ENCODE peak calls at places on chromosomes 4 and X, in five cellular contexts. One of them, this sample, is unnamed.
A peak's percentile ranks its signal among the peaks of the same experiment; 100 is the strongest.

GRCh38 chrX:9440116-9440844 is 24.6 kb upstream of the TBL1X start:
- DNase-seq in neural crest cell: no peak
- DNase-seq in mesothelial cell of epicardium: no peak
- DNase-seq in fibroblast of the aortic adventitia: no peak
- DNase-seq in AG04450: no peak
- DNase-seq in this sample: no peak

GRCh38 chr4:148238797-148239196 is 203.4 kb downstream of the NR3C2 start:
- DNase-seq in AG04450: no peak
- DNase-seq in neural crest cell: no peak
- DNase-seq in fibroblast of the aortic adventitia: no peak
- DNase-seq in mesothelial cell of epicardium: no peak
- DNase-seq in this sample: no peak

GRCh38 chrX:69154051-69154450 is 11.2 kb downstream of the PJA1 start:
- DNase-seq in AG04450: no peak
- DNase-seq in fibroblast of the aortic adventitia: no peak
- DNase-seq in mesothelial cell of epicardium: no peak
- DNase-seq in neural crest cell: no peak
- DNase-seq in this sample: no peak

GRCh38 chr4:70703695-70704332 is 15.5 kb downstream of the UTP3 start:
- DNase-seq in fibroblast of the aortic adventitia: peak; percentile 68
- DNase-seq in AG04450: peak; percentile 51
- DNase-seq in neural crest cell: no peak
- DNase-seq in mesothelial cell of epicardium: no peak
- DNase-seq in this sample: no peak

GRCh38 chrX:71661919-71662318 is 5.4 kb upstream of the LOC101059915 start:
- DNase-seq in fibroblast of the aortic adventitia: no peak
- DNase-seq in AG04450: no peak
- DNase-seq in mesothelial cell of epicardium: no peak
- DNase-seq in neural crest cell: no peak
- DNase-seq in this sample: no peak

GRCh38 chrX:151801980-151802379 is 67.4 kb downstream of the CNGA2 start:
- DNase-seq in fibroblast of the aortic adventitia: peak; percentile 25
- DNase-seq in neural crest cell: no peak
- DNase-seq in AG04450: no peak
- DNase-seq in mesothelial cell of epicardium: no peak
- DNase-seq in this sample: no peak

GRCh38 chr4:113437124-113437523 is 324.4 kb downstream of the CAMK2D start:
- DNase-seq in neural crest cell: no peak
- DNase-seq in fibroblast of the aortic adventitia: no peak
- DNase-seq in AG04450: no peak
- DNase-seq in mesothelial cell of epicardium: no peak
- DNase-seq in this sample: no peak

GRCh38 chrX:42746606-42747005 is 31.4 kb downstream of the PPP1R2C start:
- DNase-seq in neural crest cell: no peak
- DNase-seq in AG04450: no peak
- DNase-seq in mesothelial cell of epicardium: no peak
- DNase-seq in fibroblast of the aortic adventitia: peak; percentile 94
- DNase-seq in this sample: no peak

GRCh38 chrX:71489540-71489939 is 43.4 kb upstream of the OGT start:
- DNase-seq in neural crest cell: no peak
- DNase-seq in fibroblast of the aortic adventitia: no peak
- DNase-seq in mesothelial cell of epicardium: no peak
- DNase-seq in AG04450: no peak
- DNase-seq in this sample: no peak

GRCh38 chr4:11218692-11219091 is 210.0 kb downstream of the HS3ST1 start:
- DNase-seq in fibroblast of the aortic adventitia: peak; percentile 6
- DNase-seq in neural crest cell: no peak
- DNase-seq in mesothelial cell of epicardium: no peak
- DNase-seq in AG04450: no peak
- DNase-seq in this sample: no peak
- TF ChIP-seq CTCF in fibroblast of the aortic adventitia: peak; percentile 44
- TF ChIP-seq CTCF in neural crest cell: peak; percentile 41
- TF ChIP-seq CTCF in mesothelial cell of epicardium: peak; percentile 37
- TF ChIP-seq CTCF in AG04450: no peak
- TF ChIP-seq CTCF in this sample: no peak

DNA sequence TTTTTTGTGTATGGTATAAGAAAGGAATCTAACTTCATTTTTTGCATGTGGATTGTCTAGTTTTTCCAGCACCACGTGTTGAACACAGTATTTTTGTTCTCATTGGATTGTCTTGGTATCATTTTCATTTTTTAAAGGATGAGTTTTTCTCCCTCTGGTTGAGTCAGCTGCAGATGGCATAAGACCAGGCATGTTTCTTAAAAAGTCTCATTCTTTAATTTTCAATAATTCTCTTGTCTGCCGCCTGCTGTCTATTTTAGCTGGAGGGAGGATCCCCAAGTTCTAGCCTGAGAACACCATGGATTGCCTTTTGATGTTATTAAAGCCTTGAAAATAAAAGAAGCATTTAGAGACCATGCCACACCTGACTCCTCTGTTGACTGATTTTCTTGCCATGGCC is 263.8 kb downstream of the ARHGAP24 start:
- DNase-seq in neural crest cell: no peak
- DNase-seq in fibroblast of the aortic adventitia: no peak
- DNase-seq in AG04450: no peak
- DNase-seq in mesothelial cell of epicardium: no peak
- DNase-seq in this sample: no peak
- TF ChIP-seq CTCF in neural crest cell: no peak
- TF ChIP-seq CTCF in fibroblast of the aortic adventitia: no peak
- TF ChIP-seq CTCF in AG04450: no peak
- TF ChIP-seq CTCF in mesothelial cell of epicardium: no peak
- TF ChIP-seq CTCF in this sample: no peak

DNA sequence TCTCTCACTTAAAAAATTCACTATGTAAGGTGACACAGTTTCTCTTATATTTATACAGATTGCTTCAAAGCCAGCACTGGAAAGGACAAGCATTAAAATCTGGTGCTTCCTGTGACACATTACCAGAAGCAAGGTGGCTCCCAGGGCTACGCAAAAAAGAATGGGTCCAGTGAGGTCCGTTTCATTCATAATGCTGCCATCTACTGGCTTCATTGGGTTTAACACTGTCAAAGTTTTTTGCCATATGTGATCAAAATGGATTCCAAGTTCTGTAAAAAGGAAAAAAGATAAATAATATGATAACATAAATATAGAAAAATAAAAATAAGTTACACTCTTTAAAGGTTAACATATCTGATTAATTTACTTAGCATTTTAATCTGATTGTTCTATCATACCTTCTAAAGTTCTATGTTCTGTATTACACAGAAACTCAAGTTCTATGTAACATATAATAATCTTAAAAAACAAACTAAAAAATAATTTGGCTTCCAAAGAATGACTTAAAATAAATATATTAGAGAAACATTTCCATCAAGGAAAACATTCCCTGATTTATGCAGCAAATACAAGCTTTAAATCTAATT is 22.1 kb downstream of the YIPF7 start:
- DNase-seq in neural crest cell: peak; percentile 32
- DNase-seq in mesothelial cell of epicardium: no peak
- DNase-seq in fibroblast of the aortic adventitia: peak; percentile 59
- DNase-seq in AG04450: peak; percentile 1
- DNase-seq in this sample: peak; percentile 59
- TF ChIP-seq CTCF in neural crest cell: peak; percentile 83
- TF ChIP-seq CTCF in mesothelial cell of epicardium: peak; percentile 76
- TF ChIP-seq CTCF in fibroblast of the aortic adventitia: peak; percentile 69
- TF ChIP-seq CTCF in AG04450: peak; percentile 78
- TF ChIP-seq CTCF in this sample: peak; percentile 68

GRCh38 chr4:147163311-147163710 is 217.6 kb upstream of the TTC29 start:
- DNase-seq in AG04450: no peak
- DNase-seq in fibroblast of the aortic adventitia: peak; percentile 9
- DNase-seq in mesothelial cell of epicardium: no peak
- DNase-seq in neural crest cell: no peak
- DNase-seq in this sample: no peak

GRCh38 chr4:147157860-147158701 is 212.4 kb upstream of the TTC29 start:
- DNase-seq in fibroblast of the aortic adventitia: peak; percentile 30
- DNase-seq in neural crest cell: peak; percentile 29
- DNase-seq in AG04450: no peak
- DNase-seq in mesothelial cell of epicardium: peak; percentile 37
- DNase-seq in this sample: no peak

DNA sequence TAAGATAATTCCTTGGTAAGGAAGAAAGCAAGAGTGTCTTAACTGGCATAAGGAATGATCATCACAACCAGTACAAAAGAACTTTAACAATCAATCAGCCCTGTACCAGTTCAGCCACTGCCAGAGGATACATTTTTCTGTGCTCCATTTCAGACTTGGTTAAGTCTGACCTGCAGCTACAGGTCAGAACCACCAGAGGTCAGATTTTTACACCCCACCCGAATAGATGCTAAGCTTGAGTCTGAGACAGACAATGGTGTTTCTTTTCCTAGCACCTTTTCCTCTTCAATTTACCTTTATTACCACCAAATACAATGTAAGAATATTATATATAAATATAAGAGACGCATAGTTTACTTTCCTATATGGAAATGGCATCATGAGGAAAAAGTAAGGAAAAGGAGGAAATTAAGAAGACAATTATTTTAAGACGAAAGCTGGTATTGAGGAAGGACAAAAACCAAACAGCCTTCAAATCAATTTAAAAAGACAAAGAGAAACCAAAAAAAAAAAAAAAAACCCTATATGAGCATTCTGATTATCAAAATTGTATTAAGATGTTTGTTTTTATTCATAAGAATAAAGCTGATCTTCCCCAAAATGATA is 215.3 kb upstream of the TTC29 start:
- DNase-seq in AG04450: peak; percentile 16
- DNase-seq in fibroblast of the aortic adventitia: peak; percentile 77
- DNase-seq in mesothelial cell of epicardium: no peak
- DNase-seq in neural crest cell: no peak
- DNase-seq in this sample: peak; percentile 8
- TF ChIP-seq CTCF in AG04450: peak; percentile 89
- TF ChIP-seq CTCF in fibroblast of the aortic adventitia: peak; percentile 91
- TF ChIP-seq CTCF in mesothelial cell of epicardium: peak; percentile 83
- TF ChIP-seq CTCF in neural crest cell: peak; percentile 77
- TF ChIP-seq CTCF in this sample: peak; percentile 68

DNA sequence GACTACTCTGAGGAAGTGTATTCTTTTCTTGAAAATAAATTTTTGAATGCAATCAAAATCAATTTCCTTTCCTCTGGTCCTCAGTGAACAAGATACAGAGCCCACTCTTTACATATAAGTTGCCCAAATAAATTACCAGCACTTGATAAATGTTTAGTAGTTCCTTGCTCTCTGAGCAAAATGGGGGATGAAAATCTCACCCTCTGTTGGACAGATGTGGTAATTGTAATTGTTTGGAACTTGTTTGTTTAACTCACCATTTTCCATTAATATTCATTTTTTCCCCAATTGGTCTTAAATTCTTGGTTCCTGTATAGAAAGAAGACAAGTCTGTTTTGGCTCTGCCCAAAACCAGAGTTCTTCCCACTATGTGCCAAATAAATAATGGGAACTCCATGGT is 146.3 kb downstream of the LDB2 start:
- DNase-seq in fibroblast of the aortic adventitia: peak; percentile 48
- DNase-seq in neural crest cell: no peak
- DNase-seq in AG04450: no peak
- DNase-seq in mesothelial cell of epicardium: no peak
- DNase-seq in this sample: no peak
- TF ChIP-seq CTCF in fibroblast of the aortic adventitia: peak; percentile 35
- TF ChIP-seq CTCF in neural crest cell: peak; percentile 50
- TF ChIP-seq CTCF in AG04450: peak; percentile 41
- TF ChIP-seq CTCF in mesothelial cell of epicardium: peak; percentile 32
- TF ChIP-seq CTCF in this sample: no peak